ENCODE peak calls at places on chromosomes 7 and 10, in six cellular contexts. Y is GM12878, B is HepG2, H is GM12891, A is H1, P is K562. C is an unnamed sample.

GRCh38 chr7:131011976-131012375 is 278.0 kb upstream of the KLF14 start:
- DNase-seq in Y (no peak), B (no peak), H (no peak), A (no peak), P (no peak), C (no peak)

GRCh38 chr10:90417056-90417455 is 440.8 kb downstream of the HTR7 start:
- DNase-seq in Y (no peak), B (peak; percentile 16), H (no peak), A (no peak), P (no peak), C (no peak)

GRCh38 chr7:107068156-107068555 is 23.7 kb downstream of the PRKAR2B start:
- DNase-seq in Y (no peak), B (no peak), H (no peak), A (no peak), P (no peak), C (no peak)

GRCh38 chr10:91713471-91714072 is 80.7 kb upstream of the PPP1R3C start:
- DNase-seq in Y (no peak), B (no peak), H (no peak), A (no peak), P (no peak), C (no peak)

GRCh38 chr7:17646181-17646956 is 293.9 kb downstream of the SNX13 start:
- DNase-seq in Y (no peak), B (no peak), H (no peak), A (no peak), P (no peak), C (no peak)

GRCh38 chr10:20007426-20007825 is 191.2 kb downstream of the PLXDC2 start:
- DNase-seq in Y (no peak), B (no peak), H (no peak), A (no peak), P (no peak), C (no peak)

GRCh38 chr7:130363156-130363847 is 17.0 kb upstream of the CPA1 start:
- DNase-seq in Y (no peak), B (peak; percentile 76), H (no peak), A (no peak), P (no peak), C (no peak)

GRCh38 chr10:110488124-110488681 is 9.5 kb upstream of the DUSP5 start:
- DNase-seq in Y (no peak), B (no peak), H (no peak), A (no peak), P (no peak), C (no peak)

GRCh38 chr10:16436367-16436757 is 448 bp upstream of the PTER start:
- DNase-seq in Y (no peak), B (no peak), H (no peak), A (no peak), P (no peak), C (no peak)

GRCh38 chr7:55171157-55171556 is 152.3 kb downstream of the EGFR start:
- DNase-seq in Y (no peak), B (no peak), H (no peak), A (no peak), P (no peak), C (no peak)

GRCh38 chr7:36208997-36209813 is 56.2 kb downstream of the EEPD1 start:
- DNase-seq in Y (no peak), B (peak; percentile 35), H (no peak), A (no peak), P (no peak), C (no peak)

GRCh38 chr7:148991536-148991935 is 36.8 kb downstream of the PDIA4 start:
- DNase-seq in Y (no peak), B (no peak), H (no peak), A (no peak), P (no peak), C (no peak)

GRCh38 chr7:74455933-74456332 is 2.2 kb downstream of the GTF2IRD1 start:
- DNase-seq in Y (no peak), B (no peak), H (no peak), A (no peak), P (no peak), C (no peak)

GRCh38 chr7:73373741-73374140 is 45.8 kb downstream of the FKBP6 start:
- DNase-seq in Y (no peak), B (no peak), H (no peak), A (no peak), P (no peak), C (no peak)

GRCh38 chr10:74056081-74056818 is 58.3 kb downstream of the VCL start:
- DNase-seq in Y (peak; percentile 33), B (peak; percentile 65), H (no peak), A (no peak), P (peak; percentile 49), C (no peak)

GRCh38 chr7:26574476-26574875 is 282.8 kb downstream of the SNX10 start:
- DNase-seq in Y (no peak), B (no peak), H (no peak), A (no peak), P (no peak), C (no peak)

GRCh38 chr10:24451325-24451820 is 242.4 kb downstream of the KIAA1217 start:
- DNase-seq in Y (no peak), B (no peak), H (no peak), A (no peak), P (no peak), C (no peak)

GRCh38 chr10:91210014-91210413 is 10.4 kb upstream of the PCGF5 start:
- DNase-seq in Y (no peak), B (no peak), H (no peak), A (no peak), P (no peak), C (no peak)

GRCh38 chr10:91758303-91759146 is 39.7 kb upstream of the TNKS2 start:
- DNase-seq in Y (peak; percentile 11), B (peak; percentile 72), H (no peak), A (no peak), P (peak; percentile 11), C (no peak)

GRCh38 chr10:50577681-50578350 is 45.9 kb downstream of the SGMS1 start:
- DNase-seq in Y (no peak), B (no peak), H (no peak), A (no peak), P (peak; percentile 85), C (no peak)

GRCh38 chr10:98331888-98332287 is 63.9 kb upstream of the LOXL4 start:
- DNase-seq in Y (no peak), B (peak; percentile 17), H (no peak), A (peak; percentile 46), P (peak; percentile 44), C (no peak)

GRCh38 chr10:14736043-14736442 is 38.7 kb downstream of the FAM107B start:
- DNase-seq in Y (no peak), B (no peak), H (no peak), A (no peak), P (no peak), C (no peak)

GRCh38 chr10:78768882-78769281 is 299.9 kb upstream of the ZMIZ1 start:
- DNase-seq in Y (no peak), B (no peak), H (no peak), A (no peak), P (no peak), C (no peak)

GRCh38 chr7:74083928-74084721 is 521 bp downstream of the LIMK1 start:
- DNase-seq in Y (no peak), B (no peak), H (no peak), A (no peak), P (peak; percentile 74), C (no peak)

GRCh38 chr10:4242561-4243035 is 457.6 kb upstream of the KLF6 start:
- DNase-seq in Y (no peak), B (no peak), H (no peak), A (no peak), P (no peak), C (no peak)

GRCh38 chr7:69624842-69625637 is 26.8 kb downstream of the AUTS2 start:
- DNase-seq in Y (no peak), B (no peak), H (no peak), A (no peak), P (no peak), C (no peak)

GRCh38 chr10:15150563-15150962 is 17.9 kb downstream of the NMT2 start:
- DNase-seq in Y (no peak), B (peak; percentile 27), H (no peak), A (no peak), P (no peak), C (no peak)

GRCh38 chr10:36779238-36779846 is 346.1 kb upstream of the ANKRD30A start:
- DNase-seq in Y (no peak), B (peak; percentile 30), H (no peak), A (peak; percentile 9), P (peak; percentile 8), C (no peak)

GRCh38 chr10:8312861-8313260 is 258.4 kb downstream of the GATA3 start:
- DNase-seq in Y (no peak), B (no peak), H (no peak), A (no peak), P (no peak), C (no peak)

DNA sequence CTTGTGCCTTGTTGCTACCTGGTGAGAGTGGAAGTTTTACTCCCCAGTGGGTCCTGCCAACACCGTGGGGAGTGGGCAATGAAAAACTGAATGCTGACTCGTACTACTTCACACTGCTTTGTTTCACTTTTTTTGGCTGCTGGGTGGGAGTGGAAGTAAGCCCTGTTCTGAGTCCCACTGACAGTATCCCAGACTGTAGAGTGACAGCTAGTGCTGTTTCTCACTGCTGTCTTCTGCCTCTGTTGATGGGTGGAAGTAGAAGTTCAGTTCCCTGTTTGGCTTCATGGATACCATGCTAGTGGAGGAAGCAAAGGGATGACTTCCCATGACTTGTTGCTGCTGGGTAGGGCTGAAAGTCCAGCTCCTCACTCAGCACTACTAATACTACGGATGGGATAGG is 98.4 kb downstream of the STK31 start:
- DNase-seq in Y (no peak), B (no peak), H (no peak), A (no peak), P (no peak), C (no peak)
- TF ChIP-seq TAF1 in Y (no peak), B (no peak), H (no peak), A (no peak), P (no peak), C (no peak)

GRCh38 chr10:122019414-122019975 is 30.5 kb downstream of the TACC2 start:
- DNase-seq in Y (no peak), B (no peak), H (no peak), A (no peak), P (no peak), C (no peak)
- TF ChIP-seq POLR2A in Y (no peak), B (no peak), H (no peak), A (no peak), P (no peak), C (no peak)

GRCh38 chr10:5297466-5297865 is 67.3 kb upstream of the UCN3 start:
- DNase-seq in Y (no peak), B (no peak), H (no peak), A (no peak), P (no peak), C (no peak)

GRCh38 chr10:5303504-5303903 is 61.3 kb upstream of the UCN3 start:
- DNase-seq in Y (no peak), B (no peak), H (no peak), A (no peak), P (no peak), C (no peak)

GRCh38 chr10:5297996-5298395 is 66.8 kb upstream of the UCN3 start:
- DNase-seq in Y (no peak), B (no peak), H (no peak), A (no peak), P (no peak), C (no peak)

GRCh38 chr10:5305374-5305773 is 59.4 kb upstream of the UCN3 start:
- DNase-seq in Y (no peak), B (no peak), H (no peak), A (no peak), P (no peak), C (no peak)

GRCh38 chr10:5299950-5300349 is 64.8 kb upstream of the UCN3 start:
- DNase-seq in Y (no peak), B (no peak), H (no peak), A (no peak), P (no peak), C (no peak)
- TF ChIP-seq POLR2AphosphoS5 in Y (no peak), B (no peak), H (no peak), A (no peak), P (no peak), C (no peak)

GRCh38 chr10:22345301-22346086 is at the start of gene SPAG6:
- DNase-seq in Y (no peak), B (no peak), H (no peak), A (no peak), P (no peak), C (no peak)
- TF ChIP-seq TAF1 in Y (no peak), B (no peak), H (no peak), A (no peak), P (no peak), C (no peak)